ENCODE peak calls at places on chromosome 15, in four cellular contexts. T is RWPE2; M is CD4-positive, alpha-beta memory T cell; E is heart left ventricle. A is an unnamed sample. For H3K4me1 and H3K36me3, the result is how much of the 10 kb centered on the place peaks cover.

GRCh38 chr15:25850154-25851111 is 12.7 kb downstream of the ATP10A start:
- DNase-seq in T (peak), M (peak), E (peak), A (peak)

GRCh38 chr15:58438956-58439355 is 7.2 kb downstream of the LIPC start:
- DNase-seq in T (no peak), M (peak), E (no peak), A (no peak)

GRCh38 chr15:31393441-31394091 is 66.9 kb downstream of the KLF13 start:
- DNase-seq in T (no peak), M (no peak), E (no peak), A (no peak)

GRCh38 chr15:78302579-78302978 is 3.2 kb upstream of the SKIC8 start:
- DNase-seq in T (peak), M (no peak), E (no peak), A (no peak)

GRCh38 chr15:31867536-31868442 is 162.5 kb upstream of the CHRNA7 start:
- DNase-seq in T (no peak), M (peak), E (peak), A (no peak)

GRCh38 chr15:75454471-75455418 is 3.3 kb upstream of the SIN3A start:
- DNase-seq in T (peak), M (peak), E (peak), A (peak)

GRCh38 chr15:71639531-71639930 is 170.8 kb upstream of the NR2E3 start:
- DNase-seq in T (no peak), M (no peak), E (no peak), A (no peak)

GRCh38 chr15:100468265-100468664 is 60.5 kb downstream of the CERS3 start:
- DNase-seq in T (no peak), M (no peak), E (no peak), A (peak)

GRCh38 chr15:27774638-27775037 is 324.5 kb downstream of the OCA2 start:
- DNase-seq in T (no peak), M (no peak), E (no peak), A (no peak)

GRCh38 chr15:96582473-96582872 is 252.0 kb downstream of the NR2F2 start:
- DNase-seq in T (no peak), M (no peak), E (no peak), A (no peak)

GRCh38 chr15:55253580-55253979 is 36.0 kb downstream of the RAB27A start:
- DNase-seq in T (no peak), M (no peak), E (no peak), A (no peak)

GRCh38 chr15:96261575-96262034 is 68.9 kb upstream of the NR2F2 start:
- DNase-seq in T (no peak), M (no peak), E (no peak), A (no peak)

GRCh38 chr15:78440375-78441373 is 2.7 kb downstream of the IREB2 start:
- DNase-seq in T (no peak), M (no peak), E (no peak), A (no peak)

GRCh38 chr15:94324835-94325767 is 93.7 kb downstream of the MCTP2 start:
- DNase-seq in T (no peak), M (no peak), E (no peak), A (peak)

GRCh38 chr15:60480888-60481287 is 1.9 kb upstream of the ICE2 start:
- DNase-seq in T (no peak), M (no peak), E (no peak), A (no peak)

GRCh38 chr15:71739355-71739754 is 71.0 kb upstream of the NR2E3 start:
- DNase-seq in T (no peak), M (no peak), E (no peak), A (no peak)

GRCh38 chr15:77674327-77674726 is 41.6 kb upstream of the LINGO1 start:
- DNase-seq in T (no peak), M (no peak), E (no peak), A (no peak)

GRCh38 chr15:88623061-88623460 is 1.9 kb downstream of the AEN start:
- DNase-seq in T (peak), M (no peak), E (no peak), A (peak)

GRCh38 chr15:96341465-96342142 is 11.1 kb downstream of the NR2F2 start:
- DNase-seq in T (peak), M (no peak), E (peak), A (peak)

GRCh38 chr15:93803406-93803805 is 428.0 kb upstream of the MCTP2 start:
- DNase-seq in T (no peak), M (no peak), E (no peak), A (no peak)

GRCh38 chr15:31083394-31083790 is 18.1 kb downstream of the TRPM1 start:
- DNase-seq in T (peak), M (no peak), E (no peak), A (no peak)

GRCh38 chr15:29348308-29348914 is 78.8 kb upstream of the NSMCE3 start:
- DNase-seq in T (no peak), M (no peak), E (no peak), A (peak)

GRCh38 chr15:58962662-58963565 is 24.5 kb upstream of the RNF111 start:
- DNase-seq in T (no peak), M (no peak), E (no peak), A (no peak)

GRCh38 chr15:99104788-99105515 is at the start of gene SYNM:
- DNase-seq in T (no peak), M (peak), E (peak), A (peak)

GRCh38 chr15:98311566-98312188 is 336.7 kb upstream of the IGF1R start:
- DNase-seq in T (no peak), M (peak), E (no peak), A (peak)

GRCh38 chr15:94029495-94029894 is 201.9 kb upstream of the MCTP2 start:
- DNase-seq in T (no peak), M (no peak), E (no peak), A (no peak)

GRCh38 chr15:29139540-29140459 is 129.8 kb downstream of the NSMCE3 start:
- DNase-seq in T (peak), M (peak), E (no peak), A (no peak)

GRCh38 chr15:63056843-63057242 is 14.3 kb downstream of the TPM1 start:
- DNase-seq in T (no peak), M (no peak), E (peak), A (peak)

GRCh38 chr15:81363713-81364112 is 10.3 kb downstream of the TMC3 start:
- DNase-seq in T (no peak), M (no peak), E (no peak), A (no peak)

GRCh38 chr15:71807125-71807629 is 3.2 kb upstream of the NR2E3 start:
- DNase-seq in T (no peak), M (no peak), E (no peak), A (no peak)

GRCh38 chr15:55499158-55499557 is 8.9 kb downstream of the DNAAF4 start:
- DNase-seq in T (no peak), M (no peak), E (no peak), A (no peak)

GRCh38 chr15:26081758-26082068 is 218.6 kb upstream of the ATP10A start:
- DNase-seq in T (no peak), M (no peak), E (no peak), A (no peak)

GRCh38 chr15:41505776-41506175 is 7.9 kb downstream of the LTK start:
- DNase-seq in T (no peak), M (no peak), E (peak), A (no peak)

GRCh38 chr15:41503669-41504010 is 10.0 kb downstream of the ITPKA start:
- DNase-seq in T (no peak), M (no peak), E (peak), A (no peak)

GRCh38 chr15:41507820-41508290 is 5.8 kb downstream of the LTK start:
- DNase-seq in T (no peak), M (no peak), E (peak), A (no peak)

GRCh38 chr15:41504751-41505492 is 8.7 kb downstream of the LTK start:
- DNase-seq in T (no peak), M (no peak), E (peak), A (no peak)

DNA sequence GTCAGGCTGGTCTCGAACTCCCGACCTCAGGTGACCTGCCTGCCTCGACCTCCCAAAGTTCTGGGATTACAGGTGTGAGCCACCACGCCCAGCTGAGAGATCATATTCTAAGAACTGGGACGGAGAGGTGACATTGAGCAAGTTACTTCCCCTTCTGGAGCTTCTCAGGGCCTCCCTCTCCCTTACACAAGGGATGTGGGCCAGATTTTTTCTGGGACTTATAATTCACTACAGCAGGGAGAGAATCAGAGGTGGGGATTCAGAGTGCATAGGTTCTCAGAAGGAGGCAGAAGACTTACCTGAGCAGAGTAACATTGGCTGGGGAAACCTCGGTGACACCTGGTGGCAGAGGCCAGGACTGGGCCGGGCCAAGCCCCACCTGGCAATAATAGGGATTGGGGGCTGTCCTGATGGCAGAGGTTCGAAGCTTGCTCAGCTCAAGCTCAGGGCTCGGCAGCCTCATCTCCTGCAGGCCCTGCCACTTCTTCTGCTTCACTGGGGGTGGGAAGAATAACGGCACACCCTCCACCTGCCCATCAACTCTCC is 6.8 kb downstream of the LTK start:
- DNase-seq in T (no peak), M (no peak), E (peak), A (no peak)
- H3K4me3 ChIP-seq in T (no peak), M (no peak), E (no peak), A (no peak)

GRCh38 chr15:39487180-39487735 is 93.6 kb upstream of the THBS1 start:
- DNase-seq in T (no peak), M (no peak), E (no peak), A (no peak)
- H3K4me1 ChIP-seq in T (under half), M (under half), E (half or more), A (under half)

DNA sequence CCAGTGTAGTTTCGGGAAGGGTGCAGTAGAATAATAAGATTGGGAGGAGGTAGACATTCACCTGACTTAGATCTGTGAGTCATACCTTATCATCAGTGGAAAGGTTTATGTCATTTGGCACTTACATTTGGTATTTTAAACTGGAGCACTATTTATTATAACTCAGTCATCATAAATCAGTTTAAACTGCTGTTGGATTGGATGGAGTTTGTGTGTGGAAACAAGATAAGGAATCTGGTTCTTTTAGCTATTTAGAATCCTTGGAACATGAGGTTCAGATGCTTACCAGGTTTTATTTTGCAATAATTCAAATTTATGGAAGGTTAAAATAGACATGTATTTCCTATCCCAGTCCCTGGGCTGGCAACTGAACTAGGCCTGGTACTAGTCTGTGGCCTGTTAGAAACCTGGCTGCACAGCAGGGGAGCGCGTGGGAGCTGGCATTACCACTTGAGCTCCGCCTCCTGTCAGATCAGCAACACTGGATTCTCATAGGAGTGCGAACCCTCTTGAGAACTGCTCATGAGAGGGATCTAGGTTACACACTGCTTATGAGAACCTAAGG is 34.5 kb downstream of the ZFAND6 start:
- DNase-seq in T (no peak), M (no peak), E (no peak), A (peak)
- H3K36me3 ChIP-seq in T (under half), M (under half), E (under half), A (under half)

GRCh38 chr15:74432271-74432967 is 1.3 kb downstream of the SEMA7A start:
- DNase-seq in T (no peak), M (no peak), E (no peak), A (no peak)
- H3K4me3 ChIP-seq in T (peak), M (no peak), E (peak), A (no peak)

GRCh38 chr15:39874890-39875549 is 45.0 kb downstream of the GPR176 start:
- DNase-seq in T (no peak), M (peak), E (no peak), A (no peak)

GRCh38 chr15:39882602-39883001 is 37.5 kb downstream of the GPR176 start:
- DNase-seq in T (no peak), M (no peak), E (no peak), A (no peak)

GRCh38 chr15:39881790-39882189 is 38.3 kb downstream of the GPR176 start:
- DNase-seq in T (no peak), M (no peak), E (no peak), A (no peak)

GRCh38 chr15:39880718-39881387 is 39.2 kb downstream of the GPR176 start:
- DNase-seq in T (no peak), M (no peak), E (no peak), A (no peak)

GRCh38 chr15:39878401-39878775 is 41.7 kb downstream of the GPR176 start:
- DNase-seq in T (no peak), M (no peak), E (no peak), A (no peak)
- H3K4me1 ChIP-seq in T (under half), M (under half), E (under half), A (under half)

GRCh38 chr15:70086636-70087035 is 11.1 kb downstream of the TLE3 start:
- DNase-seq in T (no peak), M (no peak), E (peak), A (no peak)

GRCh38 chr15:70081612-70082011 is 16.1 kb downstream of the TLE3 start:
- DNase-seq in T (no peak), M (no peak), E (no peak), A (peak)

GRCh38 chr15:70083946-70084345 is 13.8 kb downstream of the TLE3 start:
- DNase-seq in T (no peak), M (no peak), E (no peak), A (no peak)

GRCh38 chr15:70083423-70083822 is 14.3 kb downstream of the TLE3 start:
- DNase-seq in T (no peak), M (no peak), E (no peak), A (peak)

GRCh38 chr15:70084461-70084860 is 13.3 kb downstream of the TLE3 start:
- DNase-seq in T (no peak), M (no peak), E (peak), A (peak)
- H3K36me3 ChIP-seq in T (half or more), M (under half), E (under half), A (under half)

DNA sequence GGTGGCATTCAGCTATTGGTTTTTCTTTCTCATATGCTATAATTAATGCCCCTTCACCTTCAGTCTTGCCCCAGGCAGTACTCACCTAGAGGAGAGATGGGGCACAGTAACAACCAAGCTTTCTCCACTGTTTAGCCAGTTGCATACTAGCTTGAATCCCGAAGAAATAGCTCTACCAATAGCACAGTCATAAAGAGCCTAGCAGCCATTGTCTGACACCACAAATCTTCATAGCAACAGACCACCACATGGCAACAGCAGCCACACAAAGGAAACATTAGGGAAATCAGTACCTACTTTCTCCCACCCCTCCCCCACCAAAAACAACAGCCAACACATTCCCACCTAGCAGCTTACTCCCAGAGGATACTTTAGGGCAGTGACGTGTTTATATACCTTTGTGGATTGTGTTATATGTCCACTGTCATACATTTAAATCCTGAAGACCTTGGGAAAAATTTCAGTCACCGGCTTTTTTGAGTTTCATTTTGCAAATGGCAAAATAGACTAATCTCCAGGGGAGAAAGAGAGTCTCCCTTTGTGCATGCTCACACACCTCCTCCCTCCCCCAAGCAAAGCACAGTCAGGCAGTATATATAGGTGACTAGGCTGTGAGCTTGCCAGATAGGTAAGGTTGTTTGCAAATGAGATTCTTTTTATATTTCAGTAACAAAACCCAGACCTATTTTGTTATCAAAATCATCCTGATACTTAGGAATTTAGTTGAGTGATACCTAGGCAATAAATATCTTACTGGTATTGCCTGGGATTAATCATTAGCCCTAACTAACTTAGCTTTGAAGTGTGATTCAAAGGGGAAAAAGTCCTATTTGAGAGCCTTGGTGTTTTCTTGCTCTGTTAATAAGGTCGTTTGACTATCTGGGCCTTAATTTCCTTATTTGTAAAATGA is 140.6 kb downstream of the RBPMS2 start:
- DNase-seq in T (no peak), M (no peak), E (no peak), A (no peak)
- H3K4me3 ChIP-seq in T (no peak), M (peak), E (no peak), A (no peak)

GRCh38 chr15:43912208-43912607 is 85.4 kb downstream of the WDR76 start:
- DNase-seq in T (no peak), M (no peak), E (no peak), A (no peak)

GRCh38 chr15:43908641-43909040 is 81.8 kb downstream of the WDR76 start:
- DNase-seq in T (no peak), M (no peak), E (no peak), A (no peak)

GRCh38 chr15:43912991-43913927 is 86.5 kb downstream of the WDR76 start:
- DNase-seq in T (peak), M (no peak), E (no peak), A (peak)

GRCh38 chr15:43913941-43914340 is 87.1 kb downstream of the WDR76 start:
- DNase-seq in T (no peak), M (no peak), E (no peak), A (no peak)

DNA sequence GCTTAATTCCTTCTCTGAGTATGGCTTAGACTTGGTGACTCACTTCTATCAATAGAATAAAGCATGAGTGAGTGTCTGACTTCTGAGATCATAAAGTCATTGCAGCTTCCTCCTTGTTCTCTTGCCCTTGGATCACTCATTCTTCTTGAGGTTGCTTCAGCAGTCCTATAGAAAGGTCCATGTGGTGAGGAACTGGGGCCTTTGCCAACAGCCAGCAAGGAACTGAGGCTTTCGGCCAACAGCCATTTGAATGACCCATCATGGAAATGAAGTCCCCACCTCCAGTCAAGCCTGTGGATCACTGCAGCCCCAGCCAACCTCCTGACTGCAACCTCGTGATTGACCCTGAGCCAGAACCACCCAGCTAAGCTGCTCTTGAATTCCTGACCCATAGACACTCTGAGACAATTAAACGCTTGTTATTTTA is 84.4 kb downstream of the WDR76 start:
- DNase-seq in T (no peak), M (no peak), E (no peak), A (no peak)
- H3K4me1 ChIP-seq in T (under half), M (under half), E (under half), A (under half)

DNA sequence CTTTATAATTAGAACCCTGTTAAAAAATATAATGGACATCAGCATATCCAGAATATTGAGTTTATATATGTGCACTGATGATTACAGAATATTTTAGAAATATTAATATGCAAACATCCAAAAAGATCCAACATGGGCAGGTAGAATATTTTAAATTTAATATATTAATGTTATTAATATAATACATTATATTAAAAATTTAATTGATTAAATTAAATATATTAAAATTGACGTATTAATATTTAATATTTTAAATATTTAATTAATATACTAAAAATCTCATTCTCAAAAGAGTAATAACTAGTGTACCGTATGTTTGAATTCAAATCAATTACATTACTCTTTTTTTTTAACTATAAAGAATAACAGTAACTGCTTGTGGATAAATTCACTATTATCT is 73.8 kb upstream of the FURIN start:
- DNase-seq in T (no peak), M (no peak), E (no peak), A (no peak)
- H3K36me3 ChIP-seq in T (half or more), M (under half), E (under half), A (under half)

GRCh38 chr15:24772256-24772655 is 96.7 kb downstream of the NPAP1 start:
- DNase-seq in T (no peak), M (no peak), E (no peak), A (no peak)
- H3K4me3 ChIP-seq in T (no peak), M (no peak), E (peak), A (no peak)